ENCODE peak calls at places on chromosomes 12 and 14, in nine cellular contexts. W, V, K, N, R, C, X, E and D are unnamed samples.

GRCh38 chr12:67650528-67651379 is 2.2 kb downstream of the DYRK2 start:
- DNase-seq in W (no peak), V (no peak), K (no peak), N (no peak), R (no peak), C (no peak), X (no peak), E (no peak), D (no peak)

GRCh38 chr12:66132408-66132807 is 1.9 kb upstream of the LLPH start:
- DNase-seq in W (peak; percentile 19), V (no peak), K (no peak), N (peak; percentile 53), R (no peak), C (no peak), X (no peak), E (peak; percentile 65), D (no peak)

GRCh38 chr14:104970231-104971068 is 7.7 kb downstream of the AHNAK2 start:
- DNase-seq in W (no peak), V (no peak), K (peak; percentile 77), N (peak; percentile 59), R (peak; percentile 94), C (peak; percentile 35), X (no peak), E (peak; percentile 77), D (no peak)

GRCh38 chr14:49173765-49174373 is 412.3 kb downstream of the RPS29 start:
- DNase-seq in W (peak; percentile 76), V (no peak), K (peak; percentile 68), N (peak; percentile 93), R (no peak), C (no peak), X (peak; percentile 12), E (peak; percentile 82), D (no peak)

GRCh38 chr12:97151481-97151880 is 244.4 kb downstream of the NEDD1 start:
- DNase-seq in W (no peak), V (no peak), K (no peak), N (no peak), R (no peak), C (no peak), X (no peak), E (no peak), D (no peak)

GRCh38 chr14:36835145-36835544 is 173.5 kb downstream of the PAX9 start:
- DNase-seq in W (no peak), V (no peak), K (no peak), N (no peak), R (no peak), C (no peak), X (no peak), E (no peak), D (no peak)

GRCh38 chr14:68633131-68633991 is 159.5 kb downstream of the ZFP36L1 start:
- DNase-seq in W (no peak), V (no peak), K (no peak), N (no peak), R (peak; percentile 62), C (no peak), X (no peak), E (peak; percentile 82), D (peak; percentile 67)

GRCh38 chr12:132818562-132818961 is 10.1 kb downstream of the GOLGA3 start:
- DNase-seq in W (no peak), V (no peak), K (no peak), N (no peak), R (no peak), C (no peak), X (no peak), E (no peak), D (no peak)

GRCh38 chr14:105330491-105330895 is 15.9 kb downstream of the PACS2 start:
- DNase-seq in W (no peak), V (no peak), K (peak; percentile 17), N (no peak), R (peak; percentile 72), C (no peak), X (peak; percentile 4), E (peak; percentile 66), D (no peak)

GRCh38 chr12:72141381-72141780 is 130.8 kb upstream of the TRHDE start:
- DNase-seq in W (no peak), V (no peak), K (no peak), N (no peak), R (no peak), C (no peak), X (peak; percentile 41), E (no peak), D (no peak)

GRCh38 chr14:76930549-76930948 is 98.0 kb downstream of the IRF2BPL start:
- DNase-seq in W (no peak), V (no peak), K (no peak), N (no peak), R (no peak), C (no peak), X (no peak), E (no peak), D (no peak)

GRCh38 chr14:88470542-88471440 is 84.0 kb downstream of the PTPN21 start:
- DNase-seq in W (no peak), V (no peak), K (no peak), N (no peak), R (no peak), C (no peak), X (no peak), E (peak; percentile 9), D (no peak)

GRCh38 chr14:50342211-50343080 is 30.3 kb downstream of the DMAC2L start:
- DNase-seq in W (peak; percentile 50), V (no peak), K (no peak), N (peak; percentile 68), R (peak; percentile 76), C (no peak), X (peak; percentile 45), E (peak; percentile 72), D (no peak)

DNA sequence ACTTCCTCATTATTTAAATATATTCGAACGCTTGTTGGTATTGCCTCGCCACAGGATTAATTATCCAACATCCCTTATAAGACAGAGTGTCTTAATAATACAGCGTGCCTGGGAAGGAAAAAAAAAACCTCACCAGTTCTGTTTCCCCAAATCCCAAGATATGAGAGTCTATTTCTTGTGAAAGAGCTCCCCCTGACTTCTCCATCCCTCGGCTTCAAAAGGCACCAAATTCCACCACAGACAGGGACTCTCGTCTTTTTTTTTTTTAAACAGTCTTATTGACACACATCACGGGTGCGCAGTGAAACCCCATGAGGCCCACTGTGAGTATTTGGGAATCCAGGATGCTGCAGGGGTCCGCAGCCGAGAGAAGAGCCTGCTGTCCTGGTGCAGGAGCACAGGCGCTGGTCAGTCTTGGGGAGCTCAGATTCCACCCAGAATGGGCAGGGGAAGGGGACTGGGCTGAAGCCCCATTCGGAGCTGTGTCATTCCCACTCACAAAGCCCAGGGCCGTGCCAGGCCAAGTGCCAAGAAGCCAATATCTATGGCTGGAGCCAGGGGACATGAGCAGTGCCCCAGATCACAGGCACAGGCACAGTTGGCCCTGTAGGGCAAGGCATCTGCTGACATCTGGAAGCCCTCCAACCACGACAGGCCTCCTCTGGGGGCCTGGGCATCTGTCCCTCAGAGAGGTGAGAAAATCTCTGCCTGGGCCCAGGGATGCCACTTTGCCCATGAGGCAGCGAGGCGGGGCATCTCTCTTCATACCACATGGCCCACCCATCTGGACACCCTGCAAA is 71.9 kb downstream of the BCL11B start:
- DNase-seq in W (no peak), V (no peak), K (no peak), N (no peak), R (no peak), C (no peak), X (no peak), E (peak; percentile 15), D (no peak)
- TF ChIP-seq CTCF in W (no peak), V (no peak), K (no peak), N (no peak), R (no peak), C (no peak), X (no peak), E (no peak), D (peak; percentile 28)

GRCh38 chr14:96260341-96260821 is 4.4 kb downstream of the BDKRB1 start:
- DNase-seq in W (no peak), V (no peak), K (no peak), N (no peak), R (no peak), C (no peak), X (no peak), E (peak; percentile 93), D (no peak)

GRCh38 chr14:96263347-96264199 is 7.6 kb downstream of the BDKRB1 start:
- DNase-seq in W (no peak), V (no peak), K (no peak), N (no peak), R (no peak), C (no peak), X (no peak), E (peak; percentile 59), D (no peak)

GRCh38 chr14:96261053-96261452 is 5.0 kb downstream of the BDKRB1 start:
- DNase-seq in W (no peak), V (no peak), K (no peak), N (no peak), R (no peak), C (no peak), X (no peak), E (no peak), D (no peak)

GRCh38 chr14:96264200-96264553 is 8.2 kb downstream of the BDKRB1 start:
- DNase-seq in W (no peak), V (no peak), K (no peak), N (no peak), R (no peak), C (no peak), X (no peak), E (no peak), D (no peak)

DNA sequence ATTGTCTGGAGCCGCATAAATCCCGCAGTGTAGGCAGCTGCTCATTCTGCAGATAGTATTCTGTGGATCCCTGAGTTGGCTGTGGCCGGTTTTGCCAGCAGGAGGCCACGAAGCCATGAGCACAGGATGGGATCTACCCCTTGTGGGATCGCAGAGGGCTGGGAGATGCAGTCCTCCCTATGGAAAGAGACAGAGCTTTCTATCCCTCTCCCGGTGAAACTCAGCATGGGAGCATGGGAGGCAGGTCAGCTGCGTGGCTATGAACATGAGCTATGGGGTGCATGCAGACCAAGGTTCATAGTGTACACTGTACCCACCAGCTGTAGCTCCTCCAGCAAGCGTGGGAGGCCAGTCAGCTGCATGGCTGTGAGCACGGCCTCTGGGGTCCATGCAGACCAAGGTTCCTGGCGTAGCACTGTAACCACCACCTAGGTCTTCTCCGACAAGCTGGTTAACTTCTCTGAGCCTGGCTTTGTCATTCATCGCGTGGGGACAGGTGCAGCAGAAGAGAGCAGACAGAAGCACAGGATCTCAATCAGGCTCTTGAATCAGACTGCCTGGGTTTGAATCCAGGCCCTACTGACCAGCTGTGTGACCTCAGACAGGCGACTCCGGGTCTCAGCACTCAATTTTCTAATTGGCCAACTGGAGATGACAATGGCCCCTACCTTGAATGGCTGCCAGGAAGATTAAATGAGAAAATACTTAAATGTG is 5.9 kb downstream of the BDKRB1 start:
- DNase-seq in W (no peak), V (no peak), K (no peak), N (no peak), R (no peak), C (no peak), X (no peak), E (no peak), D (no peak)
- TF ChIP-seq CTCF in W (no peak), V (no peak), K (no peak), N (no peak), R (no peak), C (no peak), X (no peak), E (no peak), D (no peak)

GRCh38 chr14:85060116-85060515 is 469.8 kb upstream of the FLRT2 start:
- DNase-seq in W (no peak), V (no peak), K (no peak), N (no peak), R (no peak), C (no peak), X (no peak), E (peak; percentile 28), D (no peak)
- TF ChIP-seq CTCF in W (no peak), V (no peak), K (no peak), N (no peak), R (no peak), C (no peak), X (no peak), E (no peak), D (no peak)

GRCh38 chr12:120254809-120255208 is 10.7 kb downstream of the PXN start:
- DNase-seq in W (no peak), V (no peak), K (no peak), N (peak; percentile 64), R (no peak), C (no peak), X (no peak), E (no peak), D (no peak)
- TF ChIP-seq CTCF in W (no peak), V (no peak), K (no peak), N (peak; percentile 68), R (no peak), C (peak; percentile 23), X (peak; percentile 10), E (no peak), D (no peak)